ENCODE peak calls at places on chromosomes 5 and 9, in six cellular contexts. One of them, this sample, is unnamed.

GRCh38 chr9:13033959-13034695 is 245.4 kb downstream of the MPDZ start:
- DNase-seq in foreskin fibroblast: peak; percentile 83
- DNase-seq in CD4-positive, alpha-beta T cell: no peak
- DNase-seq in GM06990: peak; percentile 4
- DNase-seq in IMR-90: peak; percentile 54
- DNase-seq in epithelial cell of esophagus: peak; percentile 65
- DNase-seq in this sample: peak; percentile 77

GRCh38 chr9:115063058-115063850 is 54.7 kb downstream of the TNC start:
- DNase-seq in GM06990: no peak
- DNase-seq in CD4-positive, alpha-beta T cell: no peak
- DNase-seq in foreskin fibroblast: peak; percentile 47
- DNase-seq in IMR-90: peak; percentile 77
- DNase-seq in epithelial cell of esophagus: peak; percentile 52
- DNase-seq in this sample: no peak

GRCh38 chr9:91659529-91660294 is 236.1 kb upstream of the NFIL3 start:
- DNase-seq in epithelial cell of esophagus: peak; percentile 50
- DNase-seq in foreskin fibroblast: peak; percentile 55
- DNase-seq in CD4-positive, alpha-beta T cell: no peak
- DNase-seq in GM06990: no peak
- DNase-seq in IMR-90: peak; percentile 55
- DNase-seq in this sample: peak; percentile 40

GRCh38 chr9:89425921-89426388 is 72.0 kb downstream of the SEMA4D start:
- DNase-seq in foreskin fibroblast: no peak
- DNase-seq in CD4-positive, alpha-beta T cell: no peak
- DNase-seq in epithelial cell of esophagus: no peak
- DNase-seq in GM06990: no peak
- DNase-seq in IMR-90: no peak
- DNase-seq in this sample: no peak

GRCh38 chr5:120293796-120294195 is 170.3 kb upstream of the PRR16 start:
- DNase-seq in epithelial cell of esophagus: peak; percentile 81
- DNase-seq in IMR-90: peak; percentile 85
- DNase-seq in GM06990: no peak
- DNase-seq in foreskin fibroblast: peak; percentile 91
- DNase-seq in CD4-positive, alpha-beta T cell: no peak
- DNase-seq in this sample: no peak

GRCh38 chr5:145680744-145681143 is 154.4 kb downstream of the PRELID2 start:
- DNase-seq in foreskin fibroblast: peak; percentile 17
- DNase-seq in IMR-90: no peak
- DNase-seq in epithelial cell of esophagus: no peak
- DNase-seq in GM06990: no peak
- DNase-seq in CD4-positive, alpha-beta T cell: no peak
- DNase-seq in this sample: no peak

GRCh38 chr5:2291146-2291840 is 408.6 kb upstream of the IRX4 start:
- DNase-seq in foreskin fibroblast: no peak
- DNase-seq in GM06990: no peak
- DNase-seq in epithelial cell of esophagus: no peak
- DNase-seq in CD4-positive, alpha-beta T cell: no peak
- DNase-seq in IMR-90: no peak
- DNase-seq in this sample: no peak

GRCh38 chr5:120314201-120314600 is 149.9 kb upstream of the PRR16 start:
- DNase-seq in foreskin fibroblast: peak; percentile 68
- DNase-seq in CD4-positive, alpha-beta T cell: no peak
- DNase-seq in IMR-90: peak; percentile 44
- DNase-seq in GM06990: no peak
- DNase-seq in epithelial cell of esophagus: peak; percentile 6
- DNase-seq in this sample: no peak

GRCh38 chr9:34380034-34380510 is 3.4 kb upstream of the MYORG start:
- DNase-seq in foreskin fibroblast: peak; percentile 25
- DNase-seq in IMR-90: no peak
- DNase-seq in epithelial cell of esophagus: no peak
- DNase-seq in CD4-positive, alpha-beta T cell: no peak
- DNase-seq in GM06990: no peak
- DNase-seq in this sample: no peak

GRCh38 chr9:106755727-106756126 is 107.2 kb upstream of the ZNF462 start:
- DNase-seq in CD4-positive, alpha-beta T cell: no peak
- DNase-seq in foreskin fibroblast: no peak
- DNase-seq in GM06990: no peak
- DNase-seq in epithelial cell of esophagus: no peak
- DNase-seq in IMR-90: no peak
- DNase-seq in this sample: no peak

GRCh38 chr5:139690385-139691274 is 42.5 kb downstream of the CXXC5 start:
- DNase-seq in foreskin fibroblast: peak; percentile 71
- DNase-seq in GM06990: no peak
- DNase-seq in IMR-90: peak; percentile 61
- DNase-seq in epithelial cell of esophagus: no peak
- DNase-seq in CD4-positive, alpha-beta T cell: no peak
- DNase-seq in this sample: no peak

GRCh38 chr9:86102626-86103025 is 3.3 kb upstream of the GOLM1 start:
- DNase-seq in foreskin fibroblast: no peak
- DNase-seq in GM06990: no peak
- DNase-seq in CD4-positive, alpha-beta T cell: no peak
- DNase-seq in epithelial cell of esophagus: no peak
- DNase-seq in IMR-90: no peak
- DNase-seq in this sample: no peak

GRCh38 chr9:86098793-86099694 is at the start of gene GOLM1:
- DNase-seq in CD4-positive, alpha-beta T cell: no peak
- DNase-seq in epithelial cell of esophagus: peak; percentile 70
- DNase-seq in foreskin fibroblast: peak; percentile 87
- DNase-seq in IMR-90: peak; percentile 60
- DNase-seq in GM06990: peak; percentile 77
- DNase-seq in this sample: peak; percentile 81

GRCh38 chr9:86096382-86096781 is 3.0 kb downstream of the GOLM1 start:
- DNase-seq in foreskin fibroblast: peak; percentile 58
- DNase-seq in GM06990: no peak
- DNase-seq in IMR-90: peak; percentile 66
- DNase-seq in CD4-positive, alpha-beta T cell: no peak
- DNase-seq in epithelial cell of esophagus: peak; percentile 61
- DNase-seq in this sample: no peak

GRCh38 chr9:86097510-86098224 is 1.7 kb downstream of the GOLM1 start:
- DNase-seq in IMR-90: no peak
- DNase-seq in foreskin fibroblast: no peak
- DNase-seq in GM06990: no peak
- DNase-seq in epithelial cell of esophagus: no peak
- DNase-seq in CD4-positive, alpha-beta T cell: no peak
- DNase-seq in this sample: no peak

GRCh38 chr9:86099695-86100364 is 472 bp upstream of the GOLM1 start:
- DNase-seq in foreskin fibroblast: peak; percentile 79
- DNase-seq in GM06990: no peak
- DNase-seq in IMR-90: peak; percentile 57
- DNase-seq in epithelial cell of esophagus: peak; percentile 52
- DNase-seq in CD4-positive, alpha-beta T cell: no peak
- DNase-seq in this sample: peak; percentile 56
- TF ChIP-seq CTCF in foreskin fibroblast: no peak
- TF ChIP-seq CTCF in GM06990: peak; percentile 11
- TF ChIP-seq CTCF in IMR-90: no peak
- TF ChIP-seq CTCF in epithelial cell of esophagus: peak; percentile 11
- TF ChIP-seq CTCF in CD4-positive, alpha-beta T cell: no peak
- TF ChIP-seq CTCF in this sample: peak; percentile 29

DNA sequence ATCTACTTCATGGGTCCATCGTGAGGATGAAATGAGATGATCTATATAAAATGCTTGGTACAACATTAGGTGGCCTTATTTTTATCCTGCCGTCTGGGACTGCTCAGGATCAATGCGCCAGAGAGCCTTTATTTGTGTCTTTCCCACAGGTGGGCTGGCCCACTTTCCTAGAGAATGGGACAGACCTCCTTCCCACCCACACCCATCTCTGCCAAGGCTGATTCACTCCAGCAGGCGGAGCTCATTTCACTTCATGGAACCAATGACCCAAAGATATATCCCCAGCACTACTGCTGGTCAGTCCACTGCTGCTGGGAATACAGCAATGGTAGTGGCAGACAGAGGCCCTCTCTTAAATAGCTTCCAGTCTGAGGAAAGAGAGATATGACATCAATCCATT is 35.7 kb downstream of the TGFBI start:
- DNase-seq in CD4-positive, alpha-beta T cell: no peak
- DNase-seq in foreskin fibroblast: peak; percentile 32
- DNase-seq in GM06990: no peak
- DNase-seq in epithelial cell of esophagus: no peak
- DNase-seq in IMR-90: no peak
- DNase-seq in this sample: no peak
- TF ChIP-seq CTCF in CD4-positive, alpha-beta T cell: no peak
- TF ChIP-seq CTCF in foreskin fibroblast: no peak
- TF ChIP-seq CTCF in GM06990: peak; percentile 25
- TF ChIP-seq CTCF in epithelial cell of esophagus: peak; percentile 26
- TF ChIP-seq CTCF in IMR-90: peak; percentile 21
- TF ChIP-seq CTCF in this sample: no peak

GRCh38 chr5:68215208-68215887 is at the start of gene PIK3R1:
- DNase-seq in IMR-90: peak; percentile 91
- DNase-seq in foreskin fibroblast: peak; percentile 99
- DNase-seq in GM06990: peak; percentile 98
- DNase-seq in epithelial cell of esophagus: peak; percentile 96
- DNase-seq in CD4-positive, alpha-beta T cell: peak; percentile 78
- DNase-seq in this sample: peak; percentile 96

GRCh38 chr5:68214472-68215207 is 916 bp upstream of the PIK3R1 start:
- DNase-seq in foreskin fibroblast: peak; percentile 45
- DNase-seq in epithelial cell of esophagus: peak; percentile 7
- DNase-seq in CD4-positive, alpha-beta T cell: no peak
- DNase-seq in IMR-90: no peak
- DNase-seq in GM06990: no peak
- DNase-seq in this sample: no peak

GRCh38 chr5:68215888-68216736 is 556 bp downstream of the PIK3R1 start:
- DNase-seq in IMR-90: peak; percentile 48
- DNase-seq in CD4-positive, alpha-beta T cell: peak; percentile 13
- DNase-seq in GM06990: peak; percentile 79
- DNase-seq in epithelial cell of esophagus: peak; percentile 24
- DNase-seq in foreskin fibroblast: peak; percentile 60
- DNase-seq in this sample: peak; percentile 63

GRCh38 chr5:68217476-68217984 is 2.0 kb downstream of the PIK3R1 start:
- DNase-seq in GM06990: no peak
- DNase-seq in CD4-positive, alpha-beta T cell: no peak
- DNase-seq in epithelial cell of esophagus: peak; percentile 13
- DNase-seq in foreskin fibroblast: peak; percentile 53
- DNase-seq in IMR-90: peak; percentile 11
- DNase-seq in this sample: no peak

DNA sequence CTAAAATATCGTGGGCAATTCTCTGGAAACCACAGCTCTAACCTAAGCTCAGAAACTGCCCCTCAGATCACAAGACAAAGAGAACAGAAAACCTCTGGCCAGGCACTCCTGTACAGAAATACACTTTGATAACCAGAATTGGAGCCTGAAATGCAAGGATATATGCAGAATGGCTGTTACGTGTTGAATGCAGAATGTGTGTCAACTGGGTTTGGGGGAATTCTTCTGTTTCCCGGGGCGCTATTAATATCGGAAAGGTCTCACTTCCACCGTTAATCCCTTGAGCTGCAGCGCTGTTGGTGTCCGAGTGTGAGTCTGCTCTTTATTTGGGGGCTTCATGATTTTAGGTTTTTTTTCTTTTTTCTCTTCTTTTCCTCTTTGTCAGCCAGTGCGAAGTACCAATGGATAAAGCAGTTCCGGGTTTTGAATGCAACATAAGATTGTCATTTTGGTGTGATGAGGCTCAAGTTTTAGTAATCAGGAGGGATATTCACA is 1.2 kb downstream of the PIK3R1 start:
- DNase-seq in GM06990: no peak
- DNase-seq in CD4-positive, alpha-beta T cell: no peak
- DNase-seq in foreskin fibroblast: no peak
- DNase-seq in IMR-90: peak; percentile 27
- DNase-seq in epithelial cell of esophagus: peak; percentile 32
- DNase-seq in this sample: no peak
- TF ChIP-seq CTCF in GM06990: no peak
- TF ChIP-seq CTCF in CD4-positive, alpha-beta T cell: no peak
- TF ChIP-seq CTCF in foreskin fibroblast: no peak
- TF ChIP-seq CTCF in IMR-90: no peak
- TF ChIP-seq CTCF in epithelial cell of esophagus: no peak
- TF ChIP-seq CTCF in this sample: no peak

DNA sequence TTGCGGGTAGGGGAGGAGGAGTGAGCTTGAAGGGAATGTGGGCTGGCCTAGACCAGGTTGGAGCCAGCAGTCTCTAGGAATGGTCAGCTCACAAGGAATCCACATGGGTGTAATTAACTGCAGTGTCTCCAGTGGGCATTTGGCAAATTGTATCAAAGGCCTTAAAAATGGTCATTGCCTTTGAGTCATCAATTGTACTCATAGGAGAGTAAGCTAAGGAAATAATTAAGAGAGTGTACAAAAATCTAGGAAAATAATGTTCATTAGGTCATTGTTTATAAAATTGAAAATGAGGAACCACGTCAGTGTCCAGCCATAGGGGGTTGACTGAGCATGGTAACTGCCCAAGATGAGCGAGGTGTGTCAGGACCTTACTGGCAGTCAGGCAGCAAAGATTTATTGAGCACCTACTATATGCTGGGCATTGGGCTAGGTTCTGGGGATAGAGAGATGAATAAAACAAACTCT is 29.8 kb upstream of the RPL26L1 start:
- DNase-seq in epithelial cell of esophagus: no peak
- DNase-seq in foreskin fibroblast: peak; percentile 98
- DNase-seq in IMR-90: peak; percentile 99
- DNase-seq in GM06990: no peak
- DNase-seq in CD4-positive, alpha-beta T cell: no peak
- DNase-seq in this sample: no peak
- TF ChIP-seq CTCF in epithelial cell of esophagus: no peak
- TF ChIP-seq CTCF in foreskin fibroblast: peak; percentile 13
- TF ChIP-seq CTCF in IMR-90: peak; percentile 38
- TF ChIP-seq CTCF in GM06990: no peak
- TF ChIP-seq CTCF in CD4-positive, alpha-beta T cell: no peak
- TF ChIP-seq CTCF in this sample: no peak

DNA sequence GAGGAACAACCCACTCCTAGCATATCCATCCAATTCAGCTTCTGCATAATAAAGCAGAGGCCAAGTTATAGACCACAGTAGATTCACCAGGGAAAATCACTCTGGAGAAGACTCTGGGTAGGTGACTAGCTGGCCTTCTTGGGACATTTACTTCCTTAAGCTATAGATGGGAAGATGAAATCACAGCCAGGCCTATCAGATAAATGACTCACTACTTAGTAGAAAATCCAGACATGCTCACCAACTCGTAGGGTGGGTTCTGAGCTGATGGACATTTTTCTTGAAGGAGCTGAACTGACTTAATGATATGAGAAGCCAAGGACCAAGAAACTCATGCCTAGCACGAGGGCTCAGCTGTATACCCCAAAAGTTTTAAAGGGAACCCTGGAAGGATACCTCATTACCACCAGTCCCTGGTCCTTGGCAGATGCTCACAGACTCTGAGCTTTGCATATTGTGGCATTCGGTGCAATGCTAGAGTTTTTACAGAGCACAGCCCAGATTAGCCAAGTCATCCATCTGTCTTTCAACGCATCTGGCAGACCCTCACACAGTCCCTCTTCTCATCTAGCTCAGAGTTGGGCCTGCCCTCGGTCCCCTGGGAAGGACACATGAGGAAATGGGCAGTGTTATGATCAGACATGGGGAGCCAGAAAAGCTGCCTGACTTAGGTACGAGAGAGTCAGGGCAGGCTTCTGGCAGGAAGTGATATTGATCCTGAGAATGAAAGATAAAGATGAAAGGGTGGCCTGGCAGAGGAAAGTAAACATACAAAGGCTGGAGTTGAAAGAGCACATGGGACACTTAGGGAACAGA is 15.0 kb downstream of the ACSL6 start:
- DNase-seq in epithelial cell of esophagus: peak; percentile 56
- DNase-seq in GM06990: no peak
- DNase-seq in CD4-positive, alpha-beta T cell: no peak
- DNase-seq in IMR-90: no peak
- DNase-seq in foreskin fibroblast: no peak
- DNase-seq in this sample: peak; percentile 24
- TF ChIP-seq CTCF in epithelial cell of esophagus: no peak
- TF ChIP-seq CTCF in GM06990: no peak
- TF ChIP-seq CTCF in CD4-positive, alpha-beta T cell: no peak
- TF ChIP-seq CTCF in IMR-90: no peak
- TF ChIP-seq CTCF in foreskin fibroblast: no peak
- TF ChIP-seq CTCF in this sample: no peak

This sample was measured in glutamatergic neuron.